ENCODE peak calls at places on chromosomes 2 and 18, in seven cellular contexts. One of them, this sample, is unnamed.

GRCh38 chr18:79503406-79503805 is 107.7 kb downstream of the NFATC1 start:
- DNase-seq in fibroblast of lung: no peak
- DNase-seq in upper lobe of right lung: peak; percentile 55
- DNase-seq in OCI-LY7: no peak
- DNase-seq in H9: no peak
- DNase-seq in endodermal cell: peak; percentile 30
- DNase-seq in K562: no peak
- DNase-seq in this sample: peak; percentile 29

GRCh38 chr2:72108121-72108520 is 39.5 kb downstream of the CYP26B1 start:
- DNase-seq in fibroblast of lung: peak; percentile 55
- DNase-seq in endodermal cell: no peak
- DNase-seq in upper lobe of right lung: no peak
- DNase-seq in K562: no peak
- DNase-seq in OCI-LY7: no peak
- DNase-seq in H9: no peak
- DNase-seq in this sample: peak; percentile 87

GRCh38 chr2:67374481-67374880 is 22.7 kb upstream of the ETAA1 start:
- DNase-seq in OCI-LY7: no peak
- DNase-seq in upper lobe of right lung: no peak
- DNase-seq in H9: no peak
- DNase-seq in fibroblast of lung: no peak
- DNase-seq in endodermal cell: no peak
- DNase-seq in K562: no peak
- DNase-seq in this sample: no peak

GRCh38 chr2:63078852-63079606 is 28.4 kb downstream of the OTX1 start:
- DNase-seq in H9: peak; percentile 61
- DNase-seq in fibroblast of lung: no peak
- DNase-seq in upper lobe of right lung: no peak
- DNase-seq in endodermal cell: peak; percentile 87
- DNase-seq in OCI-LY7: peak; percentile 16
- DNase-seq in K562: peak; percentile 31
- DNase-seq in this sample: peak; percentile 25

GRCh38 chr18:75405341-75405740 is 22.2 kb downstream of the SMIM21 start:
- DNase-seq in K562: no peak
- DNase-seq in upper lobe of right lung: no peak
- DNase-seq in H9: no peak
- DNase-seq in endodermal cell: no peak
- DNase-seq in fibroblast of lung: peak; percentile 55
- DNase-seq in OCI-LY7: no peak
- DNase-seq in this sample: no peak

GRCh38 chr18:55856191-55856590 is 268.2 kb upstream of the TCF4 start:
- DNase-seq in H9: peak; percentile 69
- DNase-seq in upper lobe of right lung: no peak
- DNase-seq in endodermal cell: peak; percentile 59
- DNase-seq in fibroblast of lung: peak; percentile 97
- DNase-seq in OCI-LY7: no peak
- DNase-seq in K562: no peak
- DNase-seq in this sample: no peak

GRCh38 chr2:237154894-237155851 is 69.5 kb downstream of the COPS8 start:
- DNase-seq in K562: no peak
- DNase-seq in H9: no peak
- DNase-seq in upper lobe of right lung: no peak
- DNase-seq in endodermal cell: no peak
- DNase-seq in fibroblast of lung: no peak
- DNase-seq in OCI-LY7: peak; percentile 76
- DNase-seq in this sample: no peak

GRCh38 chr2:1675633-1676032 is 68.7 kb downstream of the PXDN start:
- DNase-seq in endodermal cell: peak; percentile 47
- DNase-seq in OCI-LY7: no peak
- DNase-seq in K562: no peak
- DNase-seq in H9: no peak
- DNase-seq in upper lobe of right lung: no peak
- DNase-seq in fibroblast of lung: peak; percentile 95
- DNase-seq in this sample: peak; percentile 99

GRCh38 chr2:219073413-219074129 is 12.8 kb upstream of the IHH start:
- DNase-seq in K562: peak; percentile 43
- DNase-seq in H9: peak; percentile 80
- DNase-seq in fibroblast of lung: peak; percentile 44
- DNase-seq in upper lobe of right lung: no peak
- DNase-seq in OCI-LY7: peak; percentile 64
- DNase-seq in endodermal cell: peak; percentile 89
- DNase-seq in this sample: peak; percentile 89

GRCh38 chr18:37689841-37690240 is 124.2 kb upstream of the CELF4 start:
- DNase-seq in fibroblast of lung: no peak
- DNase-seq in K562: no peak
- DNase-seq in upper lobe of right lung: no peak
- DNase-seq in H9: no peak
- DNase-seq in endodermal cell: no peak
- DNase-seq in OCI-LY7: no peak
- DNase-seq in this sample: no peak

GRCh38 chr18:72871091-72871490 is 3.3 kb upstream of the NETO1 start:
- DNase-seq in H9: no peak
- DNase-seq in upper lobe of right lung: no peak
- DNase-seq in fibroblast of lung: peak; percentile 41
- DNase-seq in K562: no peak
- DNase-seq in endodermal cell: no peak
- DNase-seq in OCI-LY7: no peak
- DNase-seq in this sample: no peak

GRCh38 chr18:3150274-3150673 is 69.5 kb downstream of the MYOM1 start:
- DNase-seq in fibroblast of lung: no peak
- DNase-seq in OCI-LY7: no peak
- DNase-seq in K562: no peak
- DNase-seq in endodermal cell: no peak
- DNase-seq in upper lobe of right lung: no peak
- DNase-seq in H9: no peak
- DNase-seq in this sample: no peak

GRCh38 chr2:119156891-119157773 is 1.4 kb downstream of the C1QL2 start:
- DNase-seq in H9: peak; percentile 60
- DNase-seq in endodermal cell: peak; percentile 79
- DNase-seq in fibroblast of lung: no peak
- DNase-seq in OCI-LY7: no peak
- DNase-seq in K562: no peak
- DNase-seq in upper lobe of right lung: no peak
- DNase-seq in this sample: no peak

GRCh38 chr2:192195548-192196418 is 1.1 kb upstream of the TMEFF2 start:
- DNase-seq in K562: no peak
- DNase-seq in fibroblast of lung: peak; percentile 25
- DNase-seq in endodermal cell: peak; percentile 87
- DNase-seq in H9: peak; percentile 76
- DNase-seq in upper lobe of right lung: peak; percentile 63
- DNase-seq in OCI-LY7: no peak
- DNase-seq in this sample: peak; percentile 80

GRCh38 chr2:81703831-81704230 is 1399.3 kb upstream of the LRRTM1 start:
- DNase-seq in fibroblast of lung: no peak
- DNase-seq in upper lobe of right lung: no peak
- DNase-seq in OCI-LY7: no peak
- DNase-seq in K562: no peak
- DNase-seq in endodermal cell: no peak
- DNase-seq in H9: no peak
- DNase-seq in this sample: no peak

DNA sequence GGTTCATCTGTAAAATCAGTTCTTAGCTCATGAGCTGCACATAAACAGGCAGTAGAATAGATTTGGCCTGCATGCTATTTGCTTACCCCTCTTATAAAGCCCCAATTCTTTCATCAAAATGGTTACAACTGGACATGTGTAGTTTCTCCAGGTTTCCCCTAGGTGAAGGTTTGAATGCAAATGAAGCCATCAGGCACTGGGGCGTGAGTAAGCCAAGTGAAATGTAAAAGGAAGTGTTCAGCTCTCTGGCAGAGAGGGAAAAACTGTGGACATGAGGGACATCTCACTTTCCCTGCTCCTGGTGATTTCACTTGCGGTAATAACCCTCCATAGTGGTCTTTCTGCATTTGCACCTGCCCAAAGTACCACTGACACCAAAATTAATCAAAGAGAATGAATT is 1402.3 kb upstream of the LRRTM1 start:
- DNase-seq in OCI-LY7: no peak
- DNase-seq in K562: no peak
- DNase-seq in upper lobe of right lung: no peak
- DNase-seq in H9: no peak
- DNase-seq in fibroblast of lung: no peak
- DNase-seq in endodermal cell: no peak
- DNase-seq in this sample: no peak
- H3K9me3 ChIP-seq in OCI-LY7: no peaks in the 10 kb centered on the region
- H3K9me3 ChIP-seq in K562: no peaks in the 10 kb centered on the region
- H3K9me3 ChIP-seq in upper lobe of right lung: no peaks in the 10 kb centered on the region
- H3K9me3 ChIP-seq in H9: no peaks in the 10 kb centered on the region
- H3K9me3 ChIP-seq in fibroblast of lung: no peaks in the 10 kb centered on the region
- H3K9me3 ChIP-seq in endodermal cell: no peaks in the 10 kb centered on the region
- H3K9me3 ChIP-seq in this sample: peaks cover 3% of the 10 kb centered on the region

GRCh38 chr2:163187119-163187518 is 348.6 kb upstream of the KCNH7 start:
- DNase-seq in H9: no peak
- DNase-seq in K562: no peak
- DNase-seq in upper lobe of right lung: no peak
- DNase-seq in fibroblast of lung: no peak
- DNase-seq in endodermal cell: no peak
- DNase-seq in OCI-LY7: no peak
- DNase-seq in this sample: no peak

GRCh38 chr2:163185160-163185559 is 346.6 kb upstream of the KCNH7 start:
- DNase-seq in fibroblast of lung: no peak
- DNase-seq in H9: no peak
- DNase-seq in endodermal cell: no peak
- DNase-seq in OCI-LY7: no peak
- DNase-seq in K562: no peak
- DNase-seq in upper lobe of right lung: no peak
- DNase-seq in this sample: no peak

GRCh38 chr2:163187995-163188655 is 349.6 kb upstream of the KCNH7 start:
- DNase-seq in OCI-LY7: no peak
- DNase-seq in fibroblast of lung: peak; percentile 35
- DNase-seq in endodermal cell: no peak
- DNase-seq in K562: no peak
- DNase-seq in upper lobe of right lung: no peak
- DNase-seq in H9: no peak
- DNase-seq in this sample: no peak

DNA sequence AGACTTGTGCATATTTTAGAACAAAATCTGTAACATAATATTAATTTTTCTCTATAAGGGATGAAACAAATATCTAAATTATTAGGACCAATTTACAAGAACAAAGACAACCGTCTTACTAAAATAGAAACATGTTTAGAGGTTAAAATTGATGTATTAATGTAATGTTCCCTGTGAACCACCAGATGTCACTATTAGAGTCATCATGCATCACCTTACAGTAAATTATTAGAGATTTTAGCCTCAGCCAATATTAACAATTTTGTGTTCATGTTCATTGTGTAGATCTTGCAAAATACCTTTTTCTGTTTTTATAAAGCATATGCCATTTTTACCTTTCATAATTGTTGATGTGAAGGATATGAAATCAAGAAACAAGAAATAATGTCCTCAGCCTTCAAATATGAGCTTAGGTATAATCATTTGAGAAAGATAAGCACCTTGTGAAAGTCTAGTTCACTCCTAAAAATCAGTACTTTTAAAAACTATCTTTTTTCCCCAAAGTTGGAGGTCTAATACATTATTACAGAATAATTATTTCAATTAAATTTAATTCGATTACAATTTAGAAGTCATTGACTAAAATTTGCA is 344.3 kb upstream of the KCNH7 start:
- DNase-seq in upper lobe of right lung: no peak
- DNase-seq in endodermal cell: no peak
- DNase-seq in K562: peak; percentile 10
- DNase-seq in fibroblast of lung: peak; percentile 22
- DNase-seq in OCI-LY7: peak; percentile 16
- DNase-seq in H9: no peak
- DNase-seq in this sample: peak; percentile 14
- TF ChIP-seq CTCF in upper lobe of right lung: peak; percentile 54
- TF ChIP-seq CTCF in endodermal cell: peak; percentile 79
- TF ChIP-seq CTCF in K562: no peak
- TF ChIP-seq CTCF in fibroblast of lung: peak; percentile 54
- TF ChIP-seq CTCF in OCI-LY7: peak; percentile 87
- TF ChIP-seq CTCF in H9: peak; percentile 76
- TF ChIP-seq CTCF in this sample: peak; percentile 61

GRCh38 chr2:232129483-232129882 is 168.0 kb downstream of the DIS3L2 start:
- DNase-seq in H9: no peak
- DNase-seq in endodermal cell: no peak
- DNase-seq in OCI-LY7: no peak
- DNase-seq in upper lobe of right lung: no peak
- DNase-seq in fibroblast of lung: peak; percentile 65
- DNase-seq in K562: no peak
- DNase-seq in this sample: peak; percentile 64
- H3K9me3 ChIP-seq in H9: no peaks in the 10 kb centered on the region
- H3K9me3 ChIP-seq in endodermal cell: no peaks in the 10 kb centered on the region
- H3K9me3 ChIP-seq in OCI-LY7: no peaks in the 10 kb centered on the region
- H3K9me3 ChIP-seq in upper lobe of right lung: no peaks in the 10 kb centered on the region
- H3K9me3 ChIP-seq in fibroblast of lung: no peaks in the 10 kb centered on the region
- H3K9me3 ChIP-seq in K562: no peaks in the 10 kb centered on the region
- H3K9me3 ChIP-seq in this sample: no peaks in the 10 kb centered on the region

GRCh38 chr2:75562513-75562864 is 1.8 kb upstream of the EVA1A start:
- DNase-seq in upper lobe of right lung: no peak
- DNase-seq in H9: no peak
- DNase-seq in K562: no peak
- DNase-seq in endodermal cell: no peak
- DNase-seq in OCI-LY7: no peak
- DNase-seq in fibroblast of lung: peak; percentile 61
- DNase-seq in this sample: no peak

GRCh38 chr2:75561566-75562512 is 1.1 kb upstream of the EVA1A start:
- DNase-seq in endodermal cell: no peak
- DNase-seq in K562: no peak
- DNase-seq in upper lobe of right lung: no peak
- DNase-seq in OCI-LY7: no peak
- DNase-seq in fibroblast of lung: peak; percentile 68
- DNase-seq in H9: no peak
- DNase-seq in this sample: no peak

GRCh38 chr2:75559633-75560021 is 1.1 kb downstream of the EVA1A start:
- DNase-seq in fibroblast of lung: no peak
- DNase-seq in K562: no peak
- DNase-seq in upper lobe of right lung: no peak
- DNase-seq in endodermal cell: no peak
- DNase-seq in OCI-LY7: no peak
- DNase-seq in H9: no peak
- DNase-seq in this sample: no peak

GRCh38 chr2:75560022-75560767 is 544 bp downstream of the EVA1A start:
- DNase-seq in upper lobe of right lung: peak; percentile 74
- DNase-seq in K562: no peak
- DNase-seq in H9: peak; percentile 58
- DNase-seq in fibroblast of lung: peak; percentile 47
- DNase-seq in OCI-LY7: no peak
- DNase-seq in endodermal cell: peak; percentile 85
- DNase-seq in this sample: no peak

DNA sequence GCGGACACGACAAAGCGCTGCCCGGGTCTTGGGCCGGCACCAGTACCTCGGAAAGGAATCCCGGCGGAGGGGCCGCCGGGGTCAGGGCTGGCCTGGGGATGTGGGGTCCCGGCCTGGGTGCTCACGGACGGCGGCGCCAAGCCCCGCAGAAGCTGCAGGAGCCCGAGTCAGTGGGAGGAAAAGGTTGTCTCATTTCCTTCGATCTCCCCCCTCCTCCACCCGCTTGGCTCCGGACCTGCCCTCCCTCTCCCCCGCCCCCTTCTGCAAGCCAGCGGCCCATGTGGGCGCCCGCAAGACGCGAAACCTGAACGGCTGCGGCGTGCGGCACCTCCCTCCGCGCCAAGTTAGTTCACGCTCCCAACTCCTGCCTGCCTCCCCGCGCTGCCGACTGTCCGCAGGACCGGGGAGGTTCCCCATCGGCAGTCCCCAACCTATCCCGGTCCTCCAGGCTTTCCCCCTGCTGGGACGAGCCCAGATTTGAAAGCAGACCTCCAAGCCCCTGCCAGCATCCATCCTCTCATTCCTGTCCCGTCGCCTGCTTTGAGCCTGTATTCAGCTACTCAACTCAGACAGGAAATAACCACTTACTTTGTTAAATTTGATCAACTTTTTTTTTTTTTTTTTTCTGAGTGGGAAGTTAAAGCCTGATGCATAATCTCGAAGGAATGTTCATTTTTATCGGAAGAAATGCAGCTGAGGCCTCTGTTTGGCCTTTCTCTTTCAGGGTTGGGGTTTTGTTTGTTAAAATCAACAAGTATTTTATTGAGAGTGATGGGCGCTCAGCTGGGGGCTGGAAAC is at the start of gene EVA1A:
- DNase-seq in OCI-LY7: no peak
- DNase-seq in fibroblast of lung: peak; percentile 91
- DNase-seq in H9: peak; percentile 83
- DNase-seq in endodermal cell: peak; percentile 89
- DNase-seq in K562: no peak
- DNase-seq in upper lobe of right lung: peak; percentile 86
- DNase-seq in this sample: peak; percentile 86
- TF ChIP-seq CTCF in OCI-LY7: no peak
- TF ChIP-seq CTCF in fibroblast of lung: no peak
- TF ChIP-seq CTCF in H9: no peak
- TF ChIP-seq CTCF in endodermal cell: no peak
- TF ChIP-seq CTCF in K562: no peak
- TF ChIP-seq CTCF in upper lobe of right lung: no peak
- TF ChIP-seq CTCF in this sample: no peak

This sample was measured in osteoblast.